ENCODE peak calls at places on chromosomes 11 and 22, in nine cellular contexts. W, T, J, Z, R, L, F, I and U are unnamed samples.

GRCh38 chr11:45507916-45508315 is 157.5 kb downstream of the CHST1 start:
- DNase-seq in F (no peak), I (no peak), J (no peak), Z (no peak), T (no peak), L (no peak), R (no peak), W (no peak), U (no peak)

GRCh38 chr11:112162761-112163669 is 879 bp downstream of the IL18 start:
- DNase-seq in J (no peak), L (peak), R (no peak), W (no peak), T (no peak), I (no peak), Z (peak), F (no peak), U (no peak)

GRCh38 chr11:101576536-101576935 is 7.3 kb downstream of the TRPC6 start:
- DNase-seq in L (no peak), F (no peak), R (no peak), Z (no peak), W (no peak), J (no peak), I (no peak), T (no peak), U (no peak)

GRCh38 chr22:44729391-44730012 is 22.9 kb upstream of the ARHGAP8 start:
- DNase-seq in R (peak), L (no peak), J (no peak), W (peak), Z (peak), T (no peak), F (peak), I (peak), U (no peak)

GRCh38 chr11:58564226-58564625 is 11.4 kb downstream of the LPXN start:
- DNase-seq in J (no peak), L (no peak), T (no peak), W (no peak), Z (no peak), I (no peak), R (no peak), F (no peak), U (no peak)

GRCh38 chr22:19057539-19057938 is 64.7 kb downstream of the DGCR2 start:
- DNase-seq in Z (no peak), J (peak), R (no peak), L (no peak), F (no peak), W (no peak), I (no peak), T (no peak), U (no peak)

GRCh38 chr11:119093951-119094815 is 7.5 kb downstream of the DPAGT1 start:
- DNase-seq in J (peak), L (peak), I (no peak), F (peak), Z (peak), W (peak), T (no peak), R (peak), U (no peak)

GRCh38 chr22:30301995-30302809 is 12.9 kb upstream of the CASTOR1 start:
- DNase-seq in Z (peak), L (peak), J (no peak), F (peak), I (peak), W (no peak), R (peak), T (no peak), U (no peak)

GRCh38 chr11:120172921-120173705 is 35.2 kb upstream of the TRIM29 start:
- DNase-seq in F (no peak), W (no peak), R (no peak), J (no peak), T (no peak), L (no peak), Z (no peak), I (no peak), U (no peak)

GRCh38 chr11:32428665-32429293 is 6.6 kb downstream of the WT1 start:
- DNase-seq in I (no peak), T (no peak), J (no peak), W (no peak), Z (no peak), R (no peak), F (no peak), L (no peak), U (no peak)

GRCh38 chr22:25666308-25666707 is 75.7 kb upstream of the MYO18B start:
- DNase-seq in I (peak), T (no peak), L (no peak), F (peak), W (peak), R (peak), Z (no peak), J (peak), U (no peak)

GRCh38 chr22:36986242-36986821 is 32.9 kb downstream of the TST start:
- DNase-seq in J (no peak), W (no peak), Z (no peak), F (peak), T (no peak), R (no peak), I (no peak), L (peak), U (no peak)

GRCh38 chr11:124884869-124885479 is 12.7 kb downstream of the ROBO4 start:
- DNase-seq in J (no peak), L (no peak), W (no peak), I (no peak), R (no peak), Z (no peak), F (no peak), T (no peak), U (no peak)

GRCh38 chr11:114124601-114125144 is 65.2 kb downstream of the ZBTB16 start:
- DNase-seq in I (no peak), J (no peak), L (no peak), Z (no peak), F (no peak), W (no peak), R (no peak), T (no peak), U (no peak)

GRCh38 chr11:95092549-95093324 is 3.1 kb downstream of the ENDOD1 start:
- DNase-seq in R (no peak), J (no peak), F (peak), T (no peak), W (no peak), I (no peak), L (peak), Z (peak), U (no peak)

GRCh38 chr11:30789270-30789669 is 203.1 kb upstream of the MPPED2 start:
- DNase-seq in Z (peak), W (no peak), R (no peak), I (no peak), J (no peak), F (peak), L (peak), T (peak), U (no peak)

GRCh38 chr11:129048911-129049310 is 106.2 kb upstream of the TP53AIP1 start:
- DNase-seq in W (no peak), L (peak), T (no peak), R (no peak), Z (no peak), J (no peak), F (no peak), I (no peak), U (no peak)

GRCh38 chr11:26976389-26976788 is 17.5 kb upstream of the FIBIN start:
- DNase-seq in T (no peak), R (peak), L (peak), F (peak), I (no peak), J (no peak), W (no peak), Z (peak), U (no peak)

GRCh38 chr22:17578129-17578754 is 14.9 kb downstream of the SLC25A18 start:
- DNase-seq in W (peak), L (peak), T (no peak), J (peak), Z (peak), I (peak), F (peak), R (peak), U (no peak)

GRCh38 chr11:72807021-72807693 is 7.1 kb upstream of the ATG16L2 start:
- DNase-seq in R (no peak), T (no peak), F (no peak), J (no peak), I (no peak), L (no peak), W (no peak), Z (peak), U (no peak)

GRCh38 chr22:49209452-49210195 is 618.0 kb downstream of the BRD1 start:
- DNase-seq in F (no peak), I (peak), J (peak), Z (no peak), T (no peak), W (no peak), L (no peak), R (peak), U (no peak)

GRCh38 chr11:95700471-95700817 is 89.1 kb downstream of the FAM76B start:
- DNase-seq in I (no peak), T (no peak), F (no peak), R (no peak), Z (no peak), W (no peak), L (no peak), J (no peak), U (no peak)

GRCh38 chr11:96238563-96239166 is 104.3 kb downstream of the MAML2 start:
- DNase-seq in Z (no peak), R (no peak), W (no peak), F (peak), L (peak), J (no peak), I (no peak), T (no peak), U (no peak)

GRCh38 chr11:115269193-115269592 is 235.0 kb downstream of the CADM1 start:
- DNase-seq in L (no peak), R (no peak), F (no peak), J (no peak), W (no peak), Z (no peak), T (no peak), I (no peak), U (no peak)

GRCh38 chr22:31253949-31254348 is 38.3 kb downstream of the PIK3IP1 start:
- DNase-seq in I (peak), T (no peak), L (peak), W (peak), Z (no peak), F (no peak), R (no peak), J (peak), U (no peak)

GRCh38 chr11:60059052-60059451 is 2.6 kb downstream of the MS4A3 start:
- DNase-seq in L (peak), I (no peak), Z (no peak), T (no peak), R (no peak), F (no peak), W (no peak), J (no peak), U (no peak)

GRCh38 chr11:134036484-134037092 is 32.3 kb upstream of the JAM3 start:
- DNase-seq in F (no peak), L (no peak), R (no peak), T (no peak), J (peak), I (no peak), W (no peak), Z (no peak), U (no peak)

GRCh38 chr11:76252625-76253024 is 46.3 kb upstream of the WNT11 start:
- DNase-seq in W (no peak), R (no peak), T (no peak), I (no peak), F (no peak), J (no peak), Z (no peak), L (no peak), U (no peak)

GRCh38 chr22:28594784-28595324 is 84.8 kb downstream of the TTC28 start:
- DNase-seq in T (peak), W (no peak), R (no peak), J (no peak), Z (peak), I (no peak), F (peak), L (peak), U (no peak)

GRCh38 chr11:127993788-127994187 is 593.6 kb downstream of the ETS1 start:
- DNase-seq in I (no peak), J (no peak), Z (no peak), F (no peak), T (no peak), W (no peak), R (no peak), L (no peak), U (no peak)

GRCh38 chr11:95398437-95399112 is 167.6 kb upstream of the SESN3 start:
- DNase-seq in I (no peak), L (peak), R (no peak), T (no peak), W (no peak), J (no peak), F (peak), Z (peak), U (no peak)

GRCh38 chr11:330694-331314 is 10.1 kb upstream of the IFITM3 start:
- DNase-seq in L (no peak), W (no peak), J (no peak), T (no peak), Z (no peak), F (no peak), R (peak), I (no peak), U (no peak)

GRCh38 chr22:41762980-41763779 is 37.3 kb upstream of the CCDC134 start:
- DNase-seq in F (no peak), I (no peak), L (peak), W (no peak), T (no peak), R (no peak), Z (no peak), J (no peak), U (no peak)

GRCh38 chr22:19593991-19594569 is 69.9 kb upstream of the CLDN5 start:
- DNase-seq in L (no peak), R (no peak), Z (no peak), T (no peak), F (no peak), W (no peak), J (no peak), I (no peak), U (no peak)

GRCh38 chr22:27918351-27919221 is 470 bp downstream of the PITPNB start:
- DNase-seq in F (peak), W (peak), R (peak), T (no peak), I (peak), Z (peak), J (peak), L (peak), U (peak)

DNA sequence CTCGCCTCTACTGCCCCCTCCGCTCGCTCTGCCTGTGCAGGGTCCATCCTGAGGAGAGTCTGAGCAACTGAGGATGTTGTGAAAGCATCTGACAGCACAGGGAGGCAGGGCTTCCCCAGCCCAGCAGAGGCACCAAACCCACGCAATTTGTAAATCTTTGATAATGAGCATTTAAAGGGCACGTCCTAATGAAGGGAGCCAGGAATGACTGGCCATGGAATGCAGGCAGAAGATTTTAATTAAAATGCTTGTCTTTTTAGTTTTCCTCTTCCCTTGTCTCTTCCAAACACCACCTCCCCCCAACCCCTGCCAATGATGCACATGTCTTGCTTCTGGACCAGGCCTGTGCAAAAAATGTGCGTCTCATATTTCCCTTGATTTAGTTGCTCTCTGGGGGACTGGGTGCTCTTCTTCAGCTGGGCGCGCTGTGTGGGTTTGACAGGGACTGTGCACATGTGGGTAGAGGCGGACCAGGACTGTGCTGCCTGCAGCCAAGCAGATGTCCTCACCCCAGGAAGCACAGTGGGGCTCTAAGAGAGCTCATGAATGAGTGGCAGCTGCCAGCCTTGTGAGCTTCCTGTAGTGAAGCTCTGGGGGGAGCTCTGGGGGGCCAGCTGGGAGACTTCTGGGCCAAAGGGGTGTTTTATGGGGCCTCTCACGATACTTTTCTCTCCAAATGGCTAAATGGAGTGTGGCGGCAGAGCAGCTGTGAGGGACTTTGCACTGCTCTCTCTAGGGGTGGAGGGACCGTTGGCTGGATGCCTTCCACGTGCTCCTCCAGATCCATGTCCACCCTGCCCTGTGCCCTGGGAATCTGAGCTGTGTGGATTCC is 273.5 kb downstream of the ST3GAL4 start:
- DNase-seq in L (no peak), R (no peak), J (no peak), F (peak), I (no peak), Z (no peak), W (no peak), T (no peak), U (no peak)
- H3K4me3 ChIP-seq in L (no peak), R (no peak), J (no peak), F (no peak), I (no peak), Z (no peak), W (no peak), T (no peak), U (no peak)

DNA sequence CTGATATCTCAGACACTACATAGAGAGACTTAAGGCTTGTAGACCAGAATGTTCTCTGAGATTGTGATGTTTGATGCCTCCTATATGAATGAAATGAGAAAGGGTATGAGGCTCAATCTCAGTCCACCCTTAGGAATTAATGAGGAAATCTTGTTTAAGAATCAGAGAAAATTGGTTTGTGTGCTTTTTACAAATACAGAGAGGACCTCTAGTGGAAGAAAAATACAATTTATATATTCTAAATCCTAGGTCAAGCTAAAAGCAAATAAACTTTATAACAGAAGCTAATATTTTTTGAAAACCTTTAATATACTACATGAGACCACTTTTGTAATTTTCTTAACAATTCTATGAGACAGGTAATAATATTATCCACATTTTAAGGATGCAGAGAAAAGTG is 5.0 kb upstream of the OR52H1 start:
- DNase-seq in I (no peak), J (no peak), Z (no peak), W (no peak), F (peak), T (no peak), R (no peak), L (no peak), U (no peak)
- TF ChIP-seq CTCF in I (peak), J (no peak), Z (peak), W (peak), F (no peak), T (peak), R (no peak), L (no peak), U (no peak)

GRCh38 chr11:34251640-34251980 is 106.2 kb downstream of the ABTB2 start:
- DNase-seq in J (no peak), Z (peak), L (peak), F (peak), W (no peak), R (no peak), T (no peak), I (no peak), U (no peak)
- H3K4me3 ChIP-seq in J (no peak), Z (peak), L (no peak), F (peak), W (peak), R (no peak), T (no peak), I (peak), U (peak)

GRCh38 chr11:69102732-69103615 is 52.8 kb upstream of the SMIM38 start:
- DNase-seq in I (no peak), Z (no peak), W (no peak), L (no peak), R (no peak), F (peak), J (no peak), T (no peak), U (no peak)
- TF ChIP-seq CTCF in I (peak), Z (peak), W (no peak), L (no peak), R (no peak), F (peak), J (no peak), T (no peak), U (no peak)

GRCh38 chr11:67277231-67277961 is 11.1 kb downstream of the GRK2 start:
- DNase-seq in Z (peak), F (peak), W (peak), R (peak), T (no peak), L (peak), J (peak), I (peak), U (peak)
- H3K4me3 ChIP-seq in Z (peak), F (peak), W (peak), R (peak), T (peak), L (no peak), J (no peak), I (peak), U (peak)

DNA sequence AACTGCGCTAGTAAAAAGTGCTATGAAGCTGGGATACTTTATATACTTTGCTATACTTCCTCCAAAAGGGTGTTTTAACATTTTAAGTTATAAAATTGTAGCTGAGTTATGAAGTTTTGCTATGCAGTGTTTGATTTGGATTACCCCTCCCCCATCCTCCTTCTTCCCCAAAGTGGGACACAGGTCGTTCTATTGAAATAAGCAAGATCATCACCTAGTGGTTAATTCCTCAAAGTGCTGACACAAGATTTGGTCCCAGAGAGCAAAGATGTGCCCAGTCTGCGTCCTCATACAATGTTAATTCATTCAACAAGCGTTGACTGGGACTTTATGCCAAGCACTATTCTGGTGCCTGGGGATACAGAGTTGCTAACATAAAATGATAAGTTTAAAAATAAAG is 78.5 kb downstream of the SPON1 start:
- DNase-seq in L (no peak), J (no peak), F (peak), T (no peak), W (no peak), I (no peak), R (no peak), Z (no peak), U (no peak)
- TF ChIP-seq CTCF in L (no peak), J (peak), F (peak), T (peak), W (no peak), I (peak), R (no peak), Z (peak), U (peak)